ENCODE peak calls at places on chromosome 13, in four cellular contexts. X is thyroid gland, Q is adrenal gland, B is A549. J is an unnamed sample.

GRCh38 chr13:38166121-38166520 is 183.5 kb upstream of the UFM1 start:
- DNase-seq in X (no peak), Q (no peak), B (no peak), J (no peak)

GRCh38 chr13:73914119-73914518 is 220.1 kb downstream of the KLF12 start:
- DNase-seq in X (no peak), Q (no peak), B (no peak), J (no peak)

GRCh38 chr13:30463820-30464495 is 1.8 kb downstream of the HMGB1 start:
- DNase-seq in X (peak), Q (peak), B (no peak), J (peak)

GRCh38 chr13:24264976-24265375 is 44.4 kb upstream of the C1QTNF9 start:
- DNase-seq in X (peak), Q (peak), B (no peak), J (no peak)

GRCh38 chr13:113922412-113923118 is 51.3 kb downstream of the C13orf46 start:
- DNase-seq in X (no peak), Q (peak), B (no peak), J (no peak)

GRCh38 chr13:113654175-113654560 is 3.8 kb downstream of the ATP4B start:
- DNase-seq in X (no peak), Q (no peak), B (no peak), J (no peak)

GRCh38 chr13:112113355-112113754 is 46.4 kb downstream of the SOX1 start:
- DNase-seq in X (no peak), Q (peak), B (no peak), J (no peak)

GRCh38 chr13:67230774-67231480 is 791 bp upstream of the PCDH9 start:
- DNase-seq in X (peak), Q (peak), B (peak), J (peak)

GRCh38 chr13:24304620-24305019 is 4.8 kb upstream of the C1QTNF9 start:
- DNase-seq in X (no peak), Q (no peak), B (no peak), J (no peak)

GRCh38 chr13:23796546-23796945 is 92.7 kb downstream of the MIPEP start:
- DNase-seq in X (no peak), Q (no peak), B (no peak), J (no peak)

GRCh38 chr13:97562962-97563361 is 129.0 kb downstream of the RAP2A start:
- DNase-seq in X (no peak), Q (no peak), B (no peak), J (no peak)

GRCh38 chr13:96403241-96403640 is 313.3 kb downstream of the HS6ST3 start:
- DNase-seq in X (no peak), Q (no peak), B (no peak), J (no peak)

GRCh38 chr13:101799196-101799595 is 346.7 kb downstream of the ITGBL1 start:
- DNase-seq in X (no peak), Q (no peak), B (no peak), J (no peak)

GRCh38 chr13:29077051-29077813 is 257.1 kb downstream of the MTUS2 start:
- DNase-seq in X (no peak), Q (no peak), B (no peak), J (no peak)

GRCh38 chr13:28621439-28621838 is 37.5 kb upstream of the POMP start:
- DNase-seq in X (no peak), Q (no peak), B (no peak), J (no peak)

GRCh38 chr13:50916701-50917184 is 7.2 kb downstream of the RNASEH2B start:
- DNase-seq in X (no peak), Q (no peak), B (no peak), J (no peak)

GRCh38 chr13:35865341-35866240 is 265.6 kb downstream of the DCLK1 start:
- DNase-seq in X (no peak), Q (no peak), B (no peak), J (no peak)

GRCh38 chr13:19185086-19185864 is 3.7 kb upstream of the TUBA3C start:
- DNase-seq in X (no peak), Q (peak), B (no peak), J (no peak)

GRCh38 chr13:114093118-114093517 is 39.3 kb downstream of the RASA3 start:
- DNase-seq in X (no peak), Q (no peak), B (no peak), J (no peak)

GRCh38 chr13:59422646-59423045 is 741.1 kb downstream of the DIAPH3 start:
- DNase-seq in X (no peak), Q (no peak), B (no peak), J (no peak)

GRCh38 chr13:59374720-59375119 is 789.0 kb downstream of the DIAPH3 start:
- DNase-seq in X (no peak), Q (no peak), B (no peak), J (no peak)

GRCh38 chr13:50123862-50124535 is 108.8 kb downstream of the KCNRG start:
- DNase-seq in X (peak), Q (peak), B (peak), J (peak)

GRCh38 chr13:73693215-73693614 is 441.0 kb downstream of the KLF12 start:
- DNase-seq in X (no peak), Q (no peak), B (no peak), J (no peak)

GRCh38 chr13:90336507-90336906 is 1011.0 kb upstream of the MIR17HG start:
- DNase-seq in X (no peak), Q (no peak), B (no peak), J (peak)

GRCh38 chr13:97001641-97002040 is 7.4 kb upstream of the OXGR1 start:
- DNase-seq in X (no peak), Q (no peak), B (no peak), J (no peak)

GRCh38 chr13:46615888-46616531 is 63.0 kb downstream of the LRCH1 start:
- DNase-seq in X (no peak), Q (no peak), B (no peak), J (no peak)
- H3K27ac ChIP-seq in X (peak), Q (no peak), B (peak), J (no peak)

GRCh38 chr13:44434441-44435141 is 61.0 kb downstream of the SERP2 start:
- DNase-seq in X (no peak), Q (no peak), B (no peak), J (no peak)
- H3K27ac ChIP-seq in X (peak), Q (peak), B (peak), J (peak)

GRCh38 chr13:21742041-21742440 is 71.2 kb downstream of the FGF9 start:
- DNase-seq in X (no peak), Q (no peak), B (no peak), J (no peak)

GRCh38 chr13:21747456-21747855 is 76.6 kb downstream of the FGF9 start:
- DNase-seq in X (no peak), Q (no peak), B (no peak), J (no peak)

GRCh38 chr13:21741396-21741795 is 70.5 kb downstream of the FGF9 start:
- DNase-seq in X (no peak), Q (no peak), B (no peak), J (no peak)

GRCh38 chr13:21745307-21745706 is 74.4 kb downstream of the FGF9 start:
- DNase-seq in X (no peak), Q (no peak), B (no peak), J (no peak)

DNA sequence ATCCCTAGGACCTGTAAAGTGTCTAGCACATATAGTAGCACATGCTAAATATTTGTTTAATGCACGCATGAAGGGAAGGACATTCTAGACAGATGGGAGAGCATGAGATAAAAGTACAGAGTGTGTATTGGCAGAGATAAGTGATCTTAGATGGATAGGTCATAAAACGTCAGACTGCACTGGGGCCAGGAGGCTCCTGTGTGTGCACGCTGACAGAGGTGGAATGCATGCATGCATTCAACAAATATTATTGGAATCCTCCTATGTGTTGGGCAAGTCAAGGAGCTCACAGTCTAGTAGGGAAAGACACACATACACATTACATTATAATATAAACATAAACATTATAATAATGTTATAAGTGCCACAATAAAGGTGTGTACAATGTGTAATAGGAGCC is 73.3 kb downstream of the FGF9 start:
- DNase-seq in X (no peak), Q (no peak), B (no peak), J (no peak)
- H3K27ac ChIP-seq in X (no peak), Q (no peak), B (no peak), J (no peak)

DNA sequence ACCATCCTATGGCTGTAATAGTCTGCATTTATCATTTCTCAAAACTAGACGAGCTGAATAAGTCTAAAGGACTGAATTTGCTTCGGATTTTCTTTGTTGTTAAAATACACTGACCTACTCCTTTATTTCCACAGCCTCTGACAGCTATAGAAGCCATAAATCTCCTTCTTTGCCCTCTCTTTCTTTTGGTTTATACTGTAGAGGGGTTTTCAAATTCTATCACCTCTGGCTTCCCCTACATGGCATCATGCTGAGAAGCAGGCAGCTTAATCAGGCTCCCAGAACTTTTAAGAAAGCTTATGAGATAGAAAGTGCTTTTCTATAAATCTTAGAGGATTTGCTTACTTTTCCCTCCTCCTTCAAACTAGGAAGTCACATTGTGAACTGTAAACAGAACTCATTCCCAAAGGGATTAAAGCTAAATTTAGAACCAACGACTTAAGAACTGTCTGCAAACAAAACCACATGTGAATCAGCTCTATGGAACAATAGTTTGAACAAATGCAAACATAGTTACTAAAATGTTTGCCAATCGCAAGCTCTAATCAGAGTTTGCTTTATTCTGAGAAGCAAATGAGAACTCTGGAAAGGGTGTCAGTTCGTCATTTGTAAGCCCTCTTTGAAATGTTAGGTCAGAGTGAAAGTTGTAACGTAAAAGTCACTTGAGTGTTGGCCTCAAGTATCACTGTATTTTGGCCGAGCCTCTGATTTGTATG is 344.0 kb downstream of the RFC3 start:
- DNase-seq in X (no peak), Q (no peak), B (peak), J (peak)
- H3K27ac ChIP-seq in X (peak), Q (no peak), B (peak), J (no peak)

DNA sequence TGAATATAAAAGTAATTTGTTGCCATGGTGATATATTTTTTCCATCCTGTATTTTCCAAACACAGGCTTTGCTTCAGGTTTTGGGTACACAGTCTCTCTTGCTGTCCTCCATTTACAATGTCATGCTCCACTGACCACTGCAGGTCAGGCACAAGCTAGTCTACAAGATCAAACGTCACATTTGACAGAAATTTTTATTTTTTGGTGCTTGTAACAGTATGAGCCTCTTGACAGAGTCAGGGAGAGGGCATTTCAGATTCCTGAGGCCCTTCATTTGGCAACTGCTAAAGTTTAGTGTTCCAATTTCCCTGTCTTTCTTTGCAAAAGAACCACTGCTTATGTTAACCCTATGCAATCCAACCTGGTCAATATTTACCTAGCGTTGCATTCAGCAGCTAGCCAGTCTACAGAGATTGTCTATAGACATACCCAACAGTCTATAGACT is 175.0 kb downstream of the RFC3 start:
- DNase-seq in X (peak), Q (no peak), B (no peak), J (no peak)
- H3K27ac ChIP-seq in X (no peak), Q (no peak), B (no peak), J (no peak)

GRCh38 chr13:40626566-40626965 is 39.9 kb downstream of the FOXO1 start:
- DNase-seq in X (no peak), Q (no peak), B (no peak), J (no peak)
- H3K27ac ChIP-seq in X (no peak), Q (peak), B (no peak), J (no peak)

GRCh38 chr13:41459754-41460111 is 2.4 kb downstream of the RGCC start:
- DNase-seq in X (no peak), Q (no peak), B (no peak), J (no peak)
- H3K27ac ChIP-seq in X (peak), Q (no peak), B (no peak), J (no peak)

GRCh38 chr13:79456656-79457365 is 24.1 kb upstream of the NDFIP2 start:
- DNase-seq in X (no peak), Q (no peak), B (no peak), J (no peak)

GRCh38 chr13:79458436-79458835 is 22.5 kb upstream of the NDFIP2 start:
- DNase-seq in X (no peak), Q (no peak), B (no peak), J (no peak)

GRCh38 chr13:79457390-79457789 is 23.6 kb upstream of the NDFIP2 start:
- DNase-seq in X (no peak), Q (no peak), B (no peak), J (no peak)

GRCh38 chr13:79456051-79456450 is 24.9 kb upstream of the NDFIP2 start:
- DNase-seq in X (no peak), Q (no peak), B (no peak), J (no peak)

DNA sequence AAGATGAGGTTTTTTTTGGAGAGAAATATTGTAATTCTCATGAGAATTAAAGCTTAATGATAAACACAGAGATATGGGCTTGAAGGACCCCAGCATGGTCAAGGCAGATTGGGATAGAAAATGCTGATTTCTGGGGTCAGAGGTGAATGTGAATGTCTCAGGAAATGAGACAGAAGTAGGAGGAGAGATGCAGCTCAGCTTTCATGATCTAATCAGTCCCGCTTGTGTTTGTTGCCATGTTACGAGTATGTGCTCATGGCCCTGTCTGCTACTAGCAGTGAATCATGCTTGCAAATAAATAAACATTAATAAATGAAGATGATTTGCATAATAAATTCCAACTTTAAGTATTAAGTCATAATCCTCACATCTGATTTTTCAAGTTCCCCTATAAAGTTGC is 23.0 kb upstream of the NDFIP2 start:
- DNase-seq in X (no peak), Q (no peak), B (no peak), J (peak)
- H3K27ac ChIP-seq in X (no peak), Q (no peak), B (no peak), J (no peak)